ENCODE peak calls at places on chromosomes 16 and 17, in nine cellular contexts. S is esophagus squamous epithelium, W is A549, Q is heart left ventricle, X is mammary epithelial cell, Y is neuronal stem cell, P is colonic mucosa, T is IMR-90, B is cardiac muscle cell. M is an unnamed sample.

GRCh38 chr17:41754066-41754465 is 19.6 kb upstream of the HAP1 start:
- DNase-seq in S (no peak), W (no peak), Q (no peak), X (no peak), Y (no peak), P (no peak), T (no peak), B (no peak), M (no peak)

GRCh38 chr17:71111945-71112344 is 942.6 kb downstream of the KCNJ2 start:
- DNase-seq in S (no peak), W (no peak), Q (no peak), X (no peak), Y (no peak), P (no peak), T (no peak), B (no peak), M (no peak)

GRCh38 chr16:22816475-22816874 is 2.5 kb downstream of the HS3ST2 start:
- DNase-seq in S (no peak), W (peak; percentile 43), Q (no peak), X (peak; percentile 89), Y (no peak), P (no peak), T (no peak), B (no peak), M (no peak)

GRCh38 chr17:43740541-43740940 is 18.1 kb downstream of the SOST start:
- DNase-seq in S (no peak), W (no peak), Q (no peak), X (peak; percentile 43), Y (no peak), P (no peak), T (peak; percentile 59), B (peak; percentile 44), M (no peak)

GRCh38 chr17:81576621-81577277 is 24.6 kb upstream of the FAAP100 start:
- DNase-seq in S (no peak), W (peak; percentile 89), Q (no peak), X (peak; percentile 70), Y (no peak), P (no peak), T (peak; percentile 88), B (peak; percentile 86), M (no peak)

GRCh38 chr17:36697907-36698526 is 96.6 kb downstream of the MRM1 start:
- DNase-seq in S (no peak), W (no peak), Q (no peak), X (no peak), Y (peak; percentile 67), P (no peak), T (peak; percentile 8), B (peak; percentile 29), M (no peak)

GRCh38 chr16:81446318-81447275 is 2.0 kb downstream of the CMIP start:
- DNase-seq in S (no peak), W (peak; percentile 82), Q (peak; percentile 69), X (peak; percentile 75), Y (no peak), P (peak; percentile 63), T (peak; percentile 51), B (no peak), M (no peak)

GRCh38 chr17:8997994-8998628 is 23.2 kb upstream of the NTN1 start:
- DNase-seq in S (no peak), W (peak; percentile 75), Q (peak; percentile 82), X (peak; percentile 39), Y (peak; percentile 56), P (peak; percentile 64), T (peak; percentile 27), B (peak; percentile 68), M (peak; percentile 69)

GRCh38 chr17:954431-955164 is 25.0 kb downstream of the NXN start:
- DNase-seq in S (no peak), W (peak; percentile 90), Q (peak; percentile 55), X (no peak), Y (no peak), P (no peak), T (peak; percentile 95), B (peak; percentile 37), M (no peak)

GRCh38 chr16:30104492-30104891 is 8.5 kb upstream of the YPEL3 start:
- DNase-seq in S (no peak), W (no peak), Q (no peak), X (no peak), Y (no peak), P (no peak), T (no peak), B (no peak), M (no peak)

GRCh38 chr16:72864130-72864833 is 183.6 kb downstream of the ZFHX3 start:
- DNase-seq in S (no peak), W (no peak), Q (no peak), X (no peak), Y (no peak), P (no peak), T (no peak), B (no peak), M (no peak)
- H3K4me3 ChIP-seq in S (no peak overlapping the region), W (no peak overlapping the region), Q (no peak overlapping the region), X (no peak overlapping the region), Y (no peak overlapping the region), P (no peak overlapping the region), T (no peak overlapping the region), B (no peak overlapping the region), M (no peak overlapping the region)

GRCh38 chr17:4534515-4534914 is 20.7 kb downstream of the MYBBP1A start:
- DNase-seq in S (no peak), W (no peak), Q (no peak), X (no peak), Y (no peak), P (no peak), T (no peak), B (no peak), M (peak; percentile 73)

GRCh38 chr17:4534928-4535666 is 20.1 kb downstream of the MYBBP1A start:
- DNase-seq in S (no peak), W (no peak), Q (no peak), X (no peak), Y (no peak), P (no peak), T (no peak), B (no peak), M (no peak)

GRCh38 chr17:4532860-4533521 is 22.2 kb downstream of the MYBBP1A start:
- DNase-seq in S (no peak), W (no peak), Q (no peak), X (no peak), Y (no peak), P (no peak), T (no peak), B (no peak), M (no peak)

GRCh38 chr17:4531988-4532736 is 23.0 kb downstream of the MYBBP1A start:
- DNase-seq in S (no peak), W (no peak), Q (no peak), X (no peak), Y (no peak), P (no peak), T (no peak), B (no peak), M (no peak)

DNA sequence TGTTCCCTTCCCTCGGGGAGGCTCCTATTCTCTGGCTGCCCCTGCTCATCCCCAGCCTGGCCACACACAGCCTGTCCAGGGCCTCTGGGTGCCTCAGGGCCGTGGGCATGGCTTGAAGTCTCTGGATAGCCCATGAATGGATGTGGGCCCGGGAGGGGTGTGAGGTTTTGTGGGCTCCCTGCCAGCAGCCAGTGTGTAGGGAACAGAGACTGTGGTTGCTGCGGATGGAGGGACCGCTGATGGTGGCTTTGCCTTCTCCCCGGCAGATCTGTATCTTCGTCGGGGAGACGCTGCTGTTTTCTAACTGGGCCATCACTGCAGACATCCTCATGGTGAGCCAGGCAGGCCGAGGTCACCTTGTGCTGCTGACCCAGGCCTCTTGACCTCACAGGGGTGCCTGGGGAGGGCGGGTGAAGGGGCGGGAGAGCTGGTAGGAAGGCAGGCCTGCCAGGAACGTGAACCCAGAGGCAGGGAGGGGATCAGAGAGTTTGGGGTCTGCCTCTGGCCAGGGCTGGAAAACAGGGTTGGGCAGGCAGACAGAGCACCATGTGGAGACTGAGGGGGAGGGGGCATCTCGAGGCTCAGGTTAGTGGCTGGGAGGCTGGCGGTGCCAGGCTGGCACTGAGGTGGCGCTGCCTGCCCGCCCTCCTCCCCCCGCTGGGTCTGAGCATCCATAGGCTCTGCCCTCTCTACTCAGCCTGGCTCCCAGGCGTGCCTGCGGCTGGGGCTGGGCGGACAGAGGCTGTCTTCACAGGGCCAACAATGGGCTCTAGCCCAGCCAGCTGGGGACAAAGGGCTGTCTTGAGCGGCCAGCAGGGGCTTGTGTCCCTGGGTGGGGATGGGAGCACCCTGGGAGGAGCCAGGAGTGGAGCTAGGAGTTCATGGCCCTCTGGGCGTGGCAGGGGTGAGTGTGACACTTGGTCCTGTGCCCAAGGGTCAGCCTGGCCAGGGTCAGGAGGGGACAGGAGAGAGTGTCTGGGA is 21.4 kb downstream of the MYBBP1A start:
- DNase-seq in S (no peak), W (peak; percentile 53), Q (no peak), X (no peak), Y (no peak), P (peak; percentile 43), T (no peak), B (no peak), M (no peak)
- H3K27ac ChIP-seq in S (peak overlapping the region; percentile 76), W (peak overlapping the region; percentile 54), Q (peak overlapping the region; percentile 69), X (no peak overlapping the region), Y (no peak overlapping the region), P (peak overlapping the region; percentile 9), T (no peak overlapping the region), B (no peak overlapping the region), M (no peak overlapping the region)

DNA sequence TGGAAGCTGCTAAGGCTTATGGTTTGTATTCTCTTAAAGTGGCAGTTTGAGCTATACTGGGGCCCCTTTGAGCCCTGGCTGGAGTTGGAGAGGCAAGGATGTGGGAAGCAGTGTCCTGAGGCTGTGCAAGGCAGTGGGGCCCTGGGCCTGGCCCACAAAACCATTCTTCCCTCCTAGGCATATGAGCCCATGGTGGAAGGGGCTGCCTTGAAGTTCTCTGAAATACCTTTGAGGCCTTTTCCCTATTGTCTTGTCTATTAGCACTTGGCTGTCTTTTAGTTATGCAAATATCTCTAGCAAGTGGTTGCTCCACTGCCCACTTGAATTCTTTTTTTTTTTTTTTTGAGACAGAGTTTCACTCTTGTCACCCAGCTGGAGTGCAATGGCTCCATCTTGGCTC is 119.2 kb downstream of the PCTP start:
- DNase-seq in S (no peak), W (no peak), Q (no peak), X (no peak), Y (no peak), P (no peak), T (no peak), B (no peak), M (no peak)
- H3K9me3 ChIP-seq in S (no peaks in the 10 kb centered on the region), W (no peaks in the 10 kb centered on the region), Q (no peaks in the 10 kb centered on the region), X (no peaks in the 10 kb centered on the region), Y (peaks cover 4% of the 10 kb centered on the region), P (no peaks in the 10 kb centered on the region), T (no peaks in the 10 kb centered on the region), B (peaks cover 2% of the 10 kb centered on the region), M (no peaks in the 10 kb centered on the region)

GRCh38 chr16:31458835-31459721 is at the start of gene ARMC5:
- DNase-seq in S (peak; percentile 81), W (peak; percentile 99), Q (peak; percentile 98), X (peak; percentile 97), Y (peak; percentile 97), P (peak; percentile 98), T (peak; percentile 99), B (peak; percentile 99), M (peak; percentile 99)

GRCh38 chr16:31459722-31460581 is 651 bp downstream of the ARMC5 start:
- DNase-seq in S (peak; percentile 95), W (peak; percentile 99), Q (peak; percentile 100), X (peak; percentile 99), Y (peak; percentile 100), P (peak; percentile 100), T (peak; percentile 99), B (peak; percentile 100), M (peak; percentile 100)

GRCh38 chr16:31458073-31458834 is 1.0 kb upstream of the ARMC5 start:
- DNase-seq in S (no peak), W (peak; percentile 60), Q (peak; percentile 78), X (peak; percentile 61), Y (no peak), P (peak; percentile 67), T (peak; percentile 45), B (peak; percentile 60), M (peak; percentile 53)

GRCh38 chr16:31455601-31456314 is 3.5 kb upstream of the ARMC5 start:
- DNase-seq in S (no peak), W (peak; percentile 43), Q (no peak), X (no peak), Y (no peak), P (no peak), T (no peak), B (peak; percentile 39), M (no peak)

GRCh38 chr16:31456988-31457360 is 2.3 kb upstream of the ARMC5 start:
- DNase-seq in S (no peak), W (no peak), Q (no peak), X (no peak), Y (no peak), P (no peak), T (no peak), B (no peak), M (peak; percentile 39)
- H3K4me3 ChIP-seq in S (peak overlapping the region; percentile 80), W (no peak overlapping the region), Q (peak overlapping the region; percentile 72), X (no peak overlapping the region), Y (no peak overlapping the region), P (no peak overlapping the region), T (no peak overlapping the region), B (no peak overlapping the region), M (no peak overlapping the region)